ENCODE peak calls at places on chromosome 20, in eight cellular contexts. J, H, Z, C, M, E, A and N are unnamed samples.

GRCh38 chr20:57560554-57561355 is at the start of gene PCK1:
- DNase-seq in J (peak), H (peak), Z (no peak), C (peak), M (peak), E (no peak), A (no peak), N (peak)

GRCh38 chr20:64181391-64181790 is 17.1 kb downstream of the MYT1 start:
- DNase-seq in J (no peak), H (no peak), Z (no peak), C (no peak), M (no peak), E (no peak), A (no peak), N (no peak)

GRCh38 chr20:11001767-11002540 is 328.2 kb upstream of the JAG1 start:
- DNase-seq in J (no peak), H (no peak), Z (no peak), C (peak), M (peak), E (no peak), A (no peak), N (peak)

GRCh38 chr20:51481311-51481997 is 61.1 kb downstream of the NFATC2 start:
- DNase-seq in J (no peak), H (no peak), Z (no peak), C (no peak), M (no peak), E (no peak), A (no peak), N (peak)

GRCh38 chr20:58963060-58963584 is 17.9 kb upstream of the NELFCD start:
- DNase-seq in J (no peak), H (no peak), Z (no peak), C (no peak), M (no peak), E (no peak), A (no peak), N (no peak)

GRCh38 chr20:50721881-50722281 is 9.5 kb upstream of the PARD6B start:
- DNase-seq in J (no peak), H (peak), Z (no peak), C (no peak), M (no peak), E (no peak), A (no peak), N (no peak)

GRCh38 chr20:8722277-8722928 is 346.5 kb upstream of the PLCB4 start:
- DNase-seq in J (no peak), H (no peak), Z (peak), C (peak), M (peak), E (peak), A (no peak), N (peak)

GRCh38 chr20:35359335-35359997 is 52.3 kb downstream of the UQCC1 start:
- DNase-seq in J (no peak), H (no peak), Z (no peak), C (no peak), M (peak), E (no peak), A (no peak), N (no peak)

GRCh38 chr20:22744341-22745193 is 160.2 kb upstream of the FOXA2 start:
- DNase-seq in J (no peak), H (no peak), Z (no peak), C (no peak), M (peak), E (no peak), A (no peak), N (no peak)

GRCh38 chr20:62938105-62938888 is at the start of gene GID8:
- DNase-seq in J (no peak), H (peak), Z (no peak), C (peak), M (peak), E (no peak), A (no peak), N (peak)

GRCh38 chr20:57474816-57475215 is 50.1 kb downstream of the CTCFL start:
- DNase-seq in J (peak), H (no peak), Z (no peak), C (no peak), M (no peak), E (peak), A (no peak), N (no peak)

GRCh38 chr20:25197173-25197869 is 1.8 kb downstream of the ENTPD6 start:
- DNase-seq in J (no peak), H (no peak), Z (no peak), C (no peak), M (peak), E (no peak), A (no peak), N (peak)

GRCh38 chr20:48921883-48922867 is 664 bp downstream of the ARFGEF2 start:
- DNase-seq in J (no peak), H (peak), Z (no peak), C (peak), M (peak), E (no peak), A (no peak), N (peak)

GRCh38 chr20:49045440-49046086 is 549 bp upstream of the CSE1L start:
- DNase-seq in J (no peak), H (peak), Z (peak), C (peak), M (no peak), E (peak), A (peak), N (no peak)

GRCh38 chr20:33474097-33474846 is 15.6 kb upstream of the CBFA2T2 start:
- DNase-seq in J (no peak), H (no peak), Z (no peak), C (no peak), M (no peak), E (no peak), A (no peak), N (no peak)

GRCh38 chr20:60069626-60070025 is 111.4 kb downstream of the CDH26 start:
- DNase-seq in J (no peak), H (no peak), Z (no peak), C (no peak), M (no peak), E (no peak), A (no peak), N (no peak)

GRCh38 chr20:2507875-2508630 is 662 bp downstream of the ZNF343 start:
- DNase-seq in J (peak), H (peak), Z (no peak), C (peak), M (peak), E (peak), A (no peak), N (no peak)

GRCh38 chr20:63745424-63745805 is 5.8 kb downstream of the SLC2A4RG start:
- DNase-seq in J (no peak), H (no peak), Z (no peak), C (no peak), M (no peak), E (peak), A (no peak), N (no peak)

GRCh38 chr20:18496042-18496441 is 983 bp downstream of the RBBP9 start:
- DNase-seq in J (no peak), H (no peak), Z (no peak), C (no peak), M (peak), E (no peak), A (no peak), N (no peak)

GRCh38 chr20:18497603-18498002 is 578 bp upstream of the RBBP9 start:
- DNase-seq in J (no peak), H (no peak), Z (no peak), C (no peak), M (no peak), E (no peak), A (no peak), N (no peak)

DNA sequence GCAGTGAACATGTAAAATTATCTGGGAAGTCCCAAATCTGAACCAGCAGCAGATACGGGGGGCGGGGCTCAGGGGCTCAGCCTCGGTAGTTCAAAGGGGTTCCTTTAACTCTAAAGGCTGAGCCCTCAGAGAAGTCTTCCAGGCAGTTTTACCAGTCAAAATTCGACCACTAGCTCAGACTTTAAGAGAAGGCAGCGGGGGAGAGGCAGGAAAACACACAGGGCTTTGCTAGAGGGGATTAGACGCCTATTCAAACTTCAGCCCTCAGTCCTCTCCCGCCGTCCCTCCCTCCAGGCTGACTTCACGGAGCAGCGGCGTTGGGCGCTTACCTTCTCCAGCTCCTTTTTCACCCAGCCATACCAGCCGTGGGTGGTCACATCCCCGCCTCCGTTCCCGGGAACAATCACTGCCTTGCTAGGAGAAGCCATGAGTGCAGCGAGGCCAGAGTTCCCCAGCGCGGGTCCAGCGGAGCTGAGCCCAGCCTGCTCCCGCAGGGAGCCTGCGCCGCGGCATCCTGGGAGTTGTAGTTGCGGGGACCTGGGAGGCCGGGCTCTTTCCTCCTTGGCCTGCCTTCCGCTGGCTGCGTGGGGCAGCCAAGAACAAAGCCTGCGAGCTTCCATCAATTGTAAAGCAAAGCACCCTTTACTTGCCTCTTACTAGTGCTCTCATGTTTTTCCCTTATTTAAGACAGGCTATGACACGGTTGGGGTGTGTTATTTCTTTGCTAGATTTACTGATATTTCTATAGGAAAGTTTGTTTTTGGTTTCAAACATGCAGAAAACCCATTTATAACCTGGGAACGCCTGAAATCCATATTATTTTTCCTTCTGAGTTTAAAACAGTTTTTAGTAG is at the start of gene RBBP9:
- DNase-seq in J (peak), H (peak), Z (peak), C (peak), M (peak), E (peak), A (peak), N (peak)
- TF ChIP-seq CTCF in J (no peak), H (no peak), Z (no peak), C (no peak), M (no peak), E (no peak), A (no peak), N (no peak)

DNA sequence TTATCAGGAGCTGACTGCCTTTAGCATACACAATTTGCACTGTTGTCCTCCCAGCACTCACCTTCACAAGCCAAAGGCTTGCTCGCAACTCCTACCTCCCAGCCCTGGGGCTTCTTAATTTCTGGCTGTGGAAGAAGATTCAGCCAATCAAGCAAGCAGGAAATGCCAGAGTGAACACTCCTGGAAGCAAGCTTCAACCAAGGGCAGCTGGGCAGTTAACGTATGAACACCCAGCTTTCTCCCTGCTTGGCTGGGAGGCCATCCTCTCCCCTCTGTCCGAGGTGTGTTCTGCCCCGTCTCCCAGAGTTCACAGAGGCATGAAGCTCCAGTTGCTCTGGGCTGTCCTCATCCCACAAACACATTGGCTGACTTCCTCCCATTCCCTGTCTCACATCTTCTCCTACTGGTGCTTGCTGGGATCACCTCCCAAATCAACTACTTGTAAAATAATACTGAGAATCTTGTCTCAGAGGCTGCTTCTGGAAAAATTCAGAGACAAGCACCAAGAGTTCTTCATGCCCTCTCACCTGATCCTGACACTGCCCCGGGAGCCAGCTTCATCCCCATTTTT is 15.3 kb upstream of the SRSF6 start:
- DNase-seq in J (no peak), H (no peak), Z (no peak), C (peak), M (peak), E (no peak), A (no peak), N (no peak)
- TF ChIP-seq CTCF in J (no peak), H (no peak), Z (peak), C (peak), M (no peak), E (no peak), A (no peak), N (no peak)

GRCh38 chr20:17648782-17649730 is 33.0 kb downstream of the RRBP1 start:
- DNase-seq in J (no peak), H (no peak), Z (no peak), C (no peak), M (peak), E (peak), A (no peak), N (peak)
- TF ChIP-seq CTCF in J (no peak), H (peak), Z (peak), C (peak), M (peak), E (peak), A (no peak), N (no peak)

DNA sequence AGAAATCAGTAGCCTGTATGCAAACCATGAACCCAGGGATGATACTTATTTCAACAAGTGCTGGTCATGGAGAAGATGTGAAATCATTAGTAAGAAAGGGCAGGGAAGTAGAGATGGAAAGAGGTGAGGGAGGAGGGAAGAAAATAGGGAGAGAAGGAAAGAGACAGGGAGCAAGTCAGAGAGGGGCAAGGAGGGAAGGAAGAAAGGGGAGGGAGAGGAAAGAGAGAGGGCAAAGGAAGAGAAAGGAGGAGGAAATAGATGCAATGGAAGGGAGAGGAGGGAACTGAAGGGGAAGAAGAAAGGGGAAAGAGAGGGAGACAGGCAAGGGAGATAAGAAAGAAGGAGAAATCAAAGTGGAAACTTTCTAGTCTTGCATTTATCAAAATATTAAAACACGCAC is 195.1 kb downstream of the KIF16B start:
- DNase-seq in J (no peak), H (no peak), Z (no peak), C (no peak), M (no peak), E (no peak), A (no peak), N (no peak)
- TF ChIP-seq CTCF in J (no peak), H (no peak), Z (no peak), C (no peak), M (no peak), E (no peak), A (no peak), N (no peak)

GRCh38 chr20:42118409-42119125 is 500.4 kb upstream of the CHD6 start:
- DNase-seq in J (no peak), H (no peak), Z (no peak), C (no peak), M (no peak), E (no peak), A (no peak), N (no peak)
- TF ChIP-seq CTCF in J (no peak), H (no peak), Z (no peak), C (no peak), M (no peak), E (no peak), A (no peak), N (no peak)

GRCh38 chr20:6769953-6770831 is 2.7 kb downstream of the BMP2 start:
- DNase-seq in J (peak), H (peak), Z (peak), C (no peak), M (no peak), E (no peak), A (no peak), N (peak)
- TF ChIP-seq CTCF in J (no peak), H (no peak), Z (no peak), C (no peak), M (no peak), E (no peak), A (no peak), N (no peak)

GRCh38 chr20:21490105-21490504 is 23.8 kb downstream of the NKX2-2 start:
- DNase-seq in J (no peak), H (no peak), Z (no peak), C (peak), M (peak), E (no peak), A (no peak), N (no peak)
- TF ChIP-seq CTCF in J (no peak), H (no peak), Z (no peak), C (peak), M (peak), E (no peak), A (no peak), N (no peak)